ENCODE peak calls at places on chromosome 3, in four cellular contexts. One of them, this sample, is unnamed. For H3K27me3, the result is how much of the 10 kb centered on the place peaks cover.

GRCh38 chr3:184596886-184597575 is 35.4 kb downstream of the EPHB3 start:
- DNase-seq in CD4-positive, alpha-beta memory T cell: no peak
- DNase-seq in breast epithelium: no peak
- DNase-seq in heart right ventricle: no peak
- DNase-seq in this sample: no peak

GRCh38 chr3:72176537-72177041 is 391.6 kb upstream of the PROK2 start:
- DNase-seq in CD4-positive, alpha-beta memory T cell: no peak
- DNase-seq in breast epithelium: no peak
- DNase-seq in heart right ventricle: no peak
- DNase-seq in this sample: no peak

GRCh38 chr3:184562146-184562861 is 719 bp downstream of the EPHB3 start:
- DNase-seq in CD4-positive, alpha-beta memory T cell: peak
- DNase-seq in breast epithelium: no peak
- DNase-seq in heart right ventricle: no peak
- DNase-seq in this sample: no peak

GRCh38 chr3:66493464-66494099 is 7.2 kb downstream of the LRIG1 start:
- DNase-seq in CD4-positive, alpha-beta memory T cell: no peak
- DNase-seq in breast epithelium: no peak
- DNase-seq in heart right ventricle: no peak
- DNase-seq in this sample: no peak

GRCh38 chr3:147838650-147839049 is 429.5 kb downstream of the ZIC1 start:
- DNase-seq in CD4-positive, alpha-beta memory T cell: no peak
- DNase-seq in breast epithelium: no peak
- DNase-seq in heart right ventricle: no peak
- DNase-seq in this sample: no peak

GRCh38 chr3:186772886-186773417 is 10.4 kb upstream of the EIF4A2 start:
- DNase-seq in CD4-positive, alpha-beta memory T cell: peak
- DNase-seq in breast epithelium: peak
- DNase-seq in heart right ventricle: peak
- DNase-seq in this sample: peak

GRCh38 chr3:87206070-87206469 is 21.0 kb upstream of the CHMP2B start:
- DNase-seq in CD4-positive, alpha-beta memory T cell: no peak
- DNase-seq in breast epithelium: no peak
- DNase-seq in heart right ventricle: no peak
- DNase-seq in this sample: no peak

GRCh38 chr3:163391407-163392181 is 1686.7 kb downstream of the SI start:
- DNase-seq in CD4-positive, alpha-beta memory T cell: no peak
- DNase-seq in breast epithelium: no peak
- DNase-seq in heart right ventricle: no peak
- DNase-seq in this sample: no peak

GRCh38 chr3:170690133-170690981 is 104.5 kb upstream of the SLC7A14 start:
- DNase-seq in CD4-positive, alpha-beta memory T cell: peak
- DNase-seq in breast epithelium: peak
- DNase-seq in heart right ventricle: peak
- DNase-seq in this sample: peak

GRCh38 chr3:9690451-9691450 is 12.9 kb upstream of the CPNE9 start:
- DNase-seq in CD4-positive, alpha-beta memory T cell: no peak
- DNase-seq in breast epithelium: no peak
- DNase-seq in heart right ventricle: no peak
- DNase-seq in this sample: no peak

GRCh38 chr3:8900065-8900464 is 63.2 kb downstream of the RAD18 start:
- DNase-seq in CD4-positive, alpha-beta memory T cell: no peak
- DNase-seq in breast epithelium: no peak
- DNase-seq in heart right ventricle: no peak
- DNase-seq in this sample: no peak

GRCh38 chr3:146507331-146508120 is 36.9 kb downstream of the PLSCR1 start:
- DNase-seq in CD4-positive, alpha-beta memory T cell: no peak
- DNase-seq in breast epithelium: no peak
- DNase-seq in heart right ventricle: no peak
- DNase-seq in this sample: no peak

GRCh38 chr3:4994144-4994730 is 15.0 kb downstream of the BHLHE40 start:
- DNase-seq in CD4-positive, alpha-beta memory T cell: no peak
- DNase-seq in breast epithelium: peak
- DNase-seq in heart right ventricle: no peak
- DNase-seq in this sample: no peak

GRCh38 chr3:141070229-141070628 is 19.1 kb downstream of the SPSB4 start:
- DNase-seq in CD4-positive, alpha-beta memory T cell: no peak
- DNase-seq in breast epithelium: no peak
- DNase-seq in heart right ventricle: no peak
- DNase-seq in this sample: no peak

GRCh38 chr3:166510382-166510781 is 673.2 kb upstream of the BCHE start:
- DNase-seq in CD4-positive, alpha-beta memory T cell: no peak
- DNase-seq in breast epithelium: no peak
- DNase-seq in heart right ventricle: no peak
- DNase-seq in this sample: no peak

GRCh38 chr3:28682126-28682525 is 333.5 kb upstream of the AZI2 start:
- DNase-seq in CD4-positive, alpha-beta memory T cell: no peak
- DNase-seq in breast epithelium: no peak
- DNase-seq in heart right ventricle: no peak
- DNase-seq in this sample: no peak

GRCh38 chr3:126934149-126934548 is 48.8 kb upstream of the PLXNA1 start:
- DNase-seq in CD4-positive, alpha-beta memory T cell: no peak
- DNase-seq in breast epithelium: no peak
- DNase-seq in heart right ventricle: no peak
- DNase-seq in this sample: no peak

GRCh38 chr3:156902916-156903315 is 76.8 kb downstream of the LEKR1 start:
- DNase-seq in CD4-positive, alpha-beta memory T cell: no peak
- DNase-seq in breast epithelium: no peak
- DNase-seq in heart right ventricle: no peak
- DNase-seq in this sample: no peak

GRCh38 chr3:37521403-37521802 is 340.3 kb upstream of the CTDSPL start:
- DNase-seq in CD4-positive, alpha-beta memory T cell: no peak
- DNase-seq in breast epithelium: no peak
- DNase-seq in heart right ventricle: no peak
- DNase-seq in this sample: no peak

GRCh38 chr3:31254483-31254882 is 278.2 kb upstream of the STT3B start:
- DNase-seq in CD4-positive, alpha-beta memory T cell: no peak
- DNase-seq in breast epithelium: no peak
- DNase-seq in heart right ventricle: no peak
- DNase-seq in this sample: no peak

GRCh38 chr3:126954141-126954845 is 28.6 kb upstream of the PLXNA1 start:
- DNase-seq in CD4-positive, alpha-beta memory T cell: no peak
- DNase-seq in breast epithelium: no peak
- DNase-seq in heart right ventricle: no peak
- DNase-seq in this sample: no peak

GRCh38 chr3:42660898-42661297 is 7.4 kb downstream of the ZBTB47 start:
- DNase-seq in CD4-positive, alpha-beta memory T cell: no peak
- DNase-seq in breast epithelium: no peak
- DNase-seq in heart right ventricle: no peak
- DNase-seq in this sample: no peak

GRCh38 chr3:197891-198491 is 1.4 kb downstream of the CHL1 start:
- DNase-seq in CD4-positive, alpha-beta memory T cell: no peak
- DNase-seq in breast epithelium: no peak
- DNase-seq in heart right ventricle: no peak
- DNase-seq in this sample: no peak

GRCh38 chr3:172918165-172918564 is 167.6 kb downstream of the ECT2 start:
- DNase-seq in CD4-positive, alpha-beta memory T cell: no peak
- DNase-seq in breast epithelium: no peak
- DNase-seq in heart right ventricle: no peak
- DNase-seq in this sample: no peak

GRCh38 chr3:130906374-130906995 is 12.6 kb downstream of the ATP2C1 start:
- DNase-seq in CD4-positive, alpha-beta memory T cell: no peak
- DNase-seq in breast epithelium: no peak
- DNase-seq in heart right ventricle: no peak
- DNase-seq in this sample: no peak

GRCh38 chr3:178318957-178319528 is 217.2 kb upstream of the KCNMB2 start:
- DNase-seq in CD4-positive, alpha-beta memory T cell: no peak
- DNase-seq in breast epithelium: no peak
- DNase-seq in heart right ventricle: no peak
- DNase-seq in this sample: no peak

GRCh38 chr3:81650187-81650586 is 111.3 kb downstream of the GBE1 start:
- DNase-seq in CD4-positive, alpha-beta memory T cell: no peak
- DNase-seq in breast epithelium: no peak
- DNase-seq in heart right ventricle: no peak
- DNase-seq in this sample: no peak

GRCh38 chr3:64209866-64210609 is 15.2 kb downstream of the PRICKLE2 start:
- DNase-seq in CD4-positive, alpha-beta memory T cell: no peak
- DNase-seq in breast epithelium: peak
- DNase-seq in heart right ventricle: peak
- DNase-seq in this sample: peak

GRCh38 chr3:126659915-126660886 is 5.3 kb upstream of the TXNRD3 start:
- DNase-seq in CD4-positive, alpha-beta memory T cell: no peak
- DNase-seq in breast epithelium: no peak
- DNase-seq in heart right ventricle: no peak
- DNase-seq in this sample: no peak

GRCh38 chr3:11288786-11289637 is 16.8 kb downstream of the ATG7 start:
- DNase-seq in CD4-positive, alpha-beta memory T cell: no peak
- DNase-seq in breast epithelium: no peak
- DNase-seq in heart right ventricle: no peak
- DNase-seq in this sample: no peak

GRCh38 chr3:195040094-195040493 is 230.9 kb downstream of the XXYLT1 start:
- DNase-seq in CD4-positive, alpha-beta memory T cell: no peak
- DNase-seq in breast epithelium: no peak
- DNase-seq in heart right ventricle: peak
- DNase-seq in this sample: no peak

GRCh38 chr3:25476639-25477038 is 48.6 kb downstream of the RARB start:
- DNase-seq in CD4-positive, alpha-beta memory T cell: no peak
- DNase-seq in breast epithelium: no peak
- DNase-seq in heart right ventricle: no peak
- DNase-seq in this sample: no peak
- H3K27ac ChIP-seq in CD4-positive, alpha-beta memory T cell: no peak
- H3K27ac ChIP-seq in breast epithelium: peak
- H3K27ac ChIP-seq in heart right ventricle: no peak
- H3K27ac ChIP-seq in this sample: no peak

GRCh38 chr3:35215525-35216500 is 423.5 kb upstream of the ARPP21 start:
- DNase-seq in CD4-positive, alpha-beta memory T cell: no peak
- DNase-seq in breast epithelium: no peak
- DNase-seq in heart right ventricle: no peak
- DNase-seq in this sample: no peak
- H3K27me3 ChIP-seq in CD4-positive, alpha-beta memory T cell: under half
- H3K27me3 ChIP-seq in breast epithelium: under half
- H3K27me3 ChIP-seq in heart right ventricle: under half
- H3K27me3 ChIP-seq in this sample: under half

GRCh38 chr3:112334709-112335108 is 1.8 kb downstream of the CD200 start:
- DNase-seq in CD4-positive, alpha-beta memory T cell: no peak
- DNase-seq in breast epithelium: no peak
- DNase-seq in heart right ventricle: no peak
- DNase-seq in this sample: no peak
- H3K27ac ChIP-seq in CD4-positive, alpha-beta memory T cell: no peak
- H3K27ac ChIP-seq in breast epithelium: peak
- H3K27ac ChIP-seq in heart right ventricle: no peak
- H3K27ac ChIP-seq in this sample: no peak

GRCh38 chr3:16150285-16150684 is 24.2 kb upstream of the GALNT15 start:
- DNase-seq in CD4-positive, alpha-beta memory T cell: no peak
- DNase-seq in breast epithelium: no peak
- DNase-seq in heart right ventricle: no peak
- DNase-seq in this sample: no peak
- H3K27me3 ChIP-seq in CD4-positive, alpha-beta memory T cell: under half
- H3K27me3 ChIP-seq in breast epithelium: under half
- H3K27me3 ChIP-seq in heart right ventricle: under half
- H3K27me3 ChIP-seq in this sample: under half

GRCh38 chr3:75305901-75306300 is 358.2 kb upstream of the FRG2C start:
- DNase-seq in CD4-positive, alpha-beta memory T cell: no peak
- DNase-seq in breast epithelium: no peak
- DNase-seq in heart right ventricle: no peak
- DNase-seq in this sample: no peak

GRCh38 chr3:75303676-75304075 is 360.5 kb upstream of the FRG2C start:
- DNase-seq in CD4-positive, alpha-beta memory T cell: no peak
- DNase-seq in breast epithelium: no peak
- DNase-seq in heart right ventricle: no peak
- DNase-seq in this sample: no peak
- H3K27ac ChIP-seq in CD4-positive, alpha-beta memory T cell: no peak
- H3K27ac ChIP-seq in breast epithelium: no peak
- H3K27ac ChIP-seq in heart right ventricle: no peak
- H3K27ac ChIP-seq in this sample: no peak

GRCh38 chr3:80233576-80233975 is 465.8 kb upstream of the ROBO1 start:
- DNase-seq in CD4-positive, alpha-beta memory T cell: no peak
- DNase-seq in breast epithelium: no peak
- DNase-seq in heart right ventricle: no peak
- DNase-seq in this sample: no peak
- H3K27me3 ChIP-seq in CD4-positive, alpha-beta memory T cell: under half
- H3K27me3 ChIP-seq in breast epithelium: under half
- H3K27me3 ChIP-seq in heart right ventricle: under half
- H3K27me3 ChIP-seq in this sample: under half